ENCODE peak calls at places on chromosome 1, in seven cellular contexts. I is psoas muscle; R is neural crest cell; J is stimulated activated naive B cell treated with anti-CD40 and anti-IgM and Interleukin-4, amounts not matched to agents 10 μg/mL and 1 μg/mL and 100 μg/mL, for 72 hours; N is HFFc6; X is NCI-H82; D is retina. H is an unnamed sample.

GRCh38 chr1:185929759-185930158 is 195.6 kb downstream of the HMCN1 start:
- DNase-seq in I (no peak), R (no peak), J (no peak), N (no peak), X (no peak), D (no peak), H (no peak)

GRCh38 chr1:186834405-186834958 is 5.7 kb downstream of the PLA2G4A start:
- DNase-seq in I (no peak), R (no peak), J (no peak), N (no peak), X (no peak), D (no peak), H (no peak)

GRCh38 chr1:10917513-10918454 is 94.7 kb upstream of the TARDBP start:
- DNase-seq in I (no peak), R (no peak), J (peak), N (no peak), X (no peak), D (no peak), H (no peak)

GRCh38 chr1:245751671-245752070 is 596.9 kb downstream of the KIF26B start:
- DNase-seq in I (no peak), R (no peak), J (no peak), N (no peak), X (peak), D (peak), H (no peak)

GRCh38 chr1:50780797-50781196 is 179.3 kb downstream of the FAF1 start:
- DNase-seq in I (no peak), R (no peak), J (no peak), N (no peak), X (no peak), D (no peak), H (no peak)

GRCh38 chr1:19484793-19485361 is 462 bp downstream of the CAPZB start:
- DNase-seq in I (no peak), R (peak), J (peak), N (no peak), X (peak), D (peak), H (peak)

GRCh38 chr1:85328713-85329376 is 52.4 kb upstream of the BCL10 start:
- DNase-seq in I (no peak), R (no peak), J (no peak), N (peak), X (no peak), D (no peak), H (no peak)

GRCh38 chr1:186167096-186167668 is 207.9 kb downstream of the TPR start:
- DNase-seq in I (no peak), R (no peak), J (no peak), N (no peak), X (no peak), D (no peak), H (no peak)

GRCh38 chr1:111372336-111372965 is 55.1 kb downstream of the OVGP1 start:
- DNase-seq in I (no peak), R (no peak), J (no peak), N (no peak), X (no peak), D (no peak), H (no peak)

GRCh38 chr1:237938553-237938952 is 47.8 kb upstream of the ZP4 start:
- DNase-seq in I (no peak), R (no peak), J (no peak), N (no peak), X (peak), D (no peak), H (no peak)

GRCh38 chr1:65330822-65331221 is 21.5 kb downstream of the DNAJC6 start:
- DNase-seq in I (no peak), R (no peak), J (no peak), N (no peak), X (no peak), D (no peak), H (no peak)

GRCh38 chr1:235158680-235159079 is 2.4 kb downstream of the RBM34 start:
- DNase-seq in I (no peak), R (no peak), J (no peak), N (no peak), X (no peak), D (no peak), H (no peak)

GRCh38 chr1:168972225-168972624 is 134.3 kb upstream of the ATP1B1 start:
- DNase-seq in I (no peak), R (no peak), J (no peak), N (no peak), X (no peak), D (no peak), H (no peak)

GRCh38 chr1:160146107-160146506 is 5.3 kb upstream of the ATP1A4 start:
- DNase-seq in I (no peak), R (no peak), J (no peak), N (no peak), X (no peak), D (no peak), H (no peak)

GRCh38 chr1:87437663-87438295 is 109.1 kb downstream of the LMO4 start:
- DNase-seq in I (no peak), R (no peak), J (no peak), N (no peak), X (no peak), D (no peak), H (no peak)

GRCh38 chr1:12184008-12184681 is 17.4 kb downstream of the TNFRSF1B start:
- DNase-seq in I (peak), R (peak), J (peak), N (no peak), X (no peak), D (peak), H (peak)

GRCh38 chr1:178945763-178946266 is 74.9 kb upstream of the ANGPTL1 start:
- DNase-seq in I (peak), R (no peak), J (no peak), N (no peak), X (no peak), D (no peak), H (no peak)

GRCh38 chr1:105427543-105427942 is 1628.9 kb upstream of the PRMT6 start:
- DNase-seq in I (no peak), R (no peak), J (no peak), N (no peak), X (no peak), D (no peak), H (no peak)

GRCh38 chr1:11320153-11320936 is 47.3 kb downstream of the UBIAD1 start:
- DNase-seq in I (no peak), R (peak), J (peak), N (no peak), X (peak), D (peak), H (no peak)

GRCh38 chr1:225744745-225745144 is 32.9 kb upstream of the SRP9 start:
- DNase-seq in I (no peak), R (no peak), J (no peak), N (no peak), X (no peak), D (no peak), H (no peak)

GRCh38 chr1:171515299-171515698 is 30.0 kb downstream of the PRRC2C start:
- DNase-seq in I (no peak), R (no peak), J (no peak), N (no peak), X (no peak), D (no peak), H (no peak)

GRCh38 chr1:100382657-100383056 is 30.4 kb downstream of the CDC14A start:
- DNase-seq in I (no peak), R (no peak), J (no peak), N (no peak), X (peak), D (no peak), H (no peak)

H was measured in sigmoid colon.